ENCODE peak calls at places on chromosomes 3 and 15, in six cellular contexts. P, O, Y, K, B and N are unnamed samples.

GRCh38 chr3:154324919-154325318 is 632 bp upstream of the DHX36 start:
- DNase-seq in P (no peak), O (no peak), Y (no peak), K (no peak), B (no peak), N (no peak)

GRCh38 chr15:71114887-71115566 is at the start of gene THSD4:
- DNase-seq in P (peak; percentile 92), O (peak; percentile 91), Y (no peak), K (peak; percentile 81), B (peak; percentile 7), N (peak; percentile 10)

GRCh38 chr3:16402451-16402850 is 111.0 kb downstream of the RFTN1 start:
- DNase-seq in P (no peak), O (no peak), Y (no peak), K (peak; percentile 50), B (no peak), N (no peak)

GRCh38 chr3:136974670-136975069 is 16.9 kb downstream of the IL20RB start:
- DNase-seq in P (no peak), O (no peak), Y (no peak), K (no peak), B (no peak), N (no peak)

GRCh38 chr3:78255403-78255802 is 1215.5 kb downstream of the ROBO2 start:
- DNase-seq in P (no peak), O (no peak), Y (no peak), K (peak; percentile 81), B (no peak), N (no peak)

GRCh38 chr3:195441971-195442572 is 748 bp downstream of the ACAP2 start:
- DNase-seq in P (peak; percentile 36), O (peak; percentile 38), Y (peak; percentile 9), K (peak; percentile 70), B (peak; percentile 36), N (peak; percentile 69)

GRCh38 chr3:126329927-126330725 is 27.1 kb downstream of the KLF15 start:
- DNase-seq in P (no peak), O (no peak), Y (no peak), K (no peak), B (no peak), N (no peak)

GRCh38 chr15:59611277-59612260 is at the start of gene GCNT3:
- DNase-seq in P (no peak), O (peak; percentile 23), Y (no peak), K (peak; percentile 7), B (no peak), N (no peak)

GRCh38 chr3:174202561-174202960 is 656.6 kb upstream of the NAALADL2 start:
- DNase-seq in P (no peak), O (no peak), Y (no peak), K (no peak), B (no peak), N (no peak)

GRCh38 chr3:2568929-2569328 is 470.3 kb downstream of the CNTN4 start:
- DNase-seq in P (no peak), O (no peak), Y (no peak), K (no peak), B (no peak), N (no peak)

GRCh38 chr15:70505971-70506887 is 257.1 kb downstream of the UACA start:
- DNase-seq in P (no peak), O (no peak), Y (no peak), K (no peak), B (no peak), N (no peak)

GRCh38 chr3:9214599-9214998 is 34.8 kb downstream of the SRGAP3 start:
- DNase-seq in P (peak; percentile 49), O (no peak), Y (no peak), K (peak; percentile 54), B (no peak), N (no peak)

GRCh38 chr3:126538316-126538715 is 14.4 kb downstream of the CHST13 start:
- DNase-seq in P (no peak), O (no peak), Y (no peak), K (no peak), B (no peak), N (no peak)

GRCh38 chr3:12294885-12295580 is 6.2 kb downstream of the PPARG start:
- DNase-seq in P (no peak), O (no peak), Y (no peak), K (peak; percentile 70), B (no peak), N (no peak)

GRCh38 chr3:50267280-50267913 is 1.6 kb upstream of the SEMA3B start:
- DNase-seq in P (no peak), O (no peak), Y (no peak), K (no peak), B (no peak), N (peak; percentile 48)

GRCh38 chr3:52471371-52472238 is 16.2 kb downstream of the NISCH start:
- DNase-seq in P (peak; percentile 59), O (no peak), Y (no peak), K (peak; percentile 45), B (no peak), N (no peak)

GRCh38 chr15:98289747-98290146 is 329.2 kb downstream of the ARRDC4 start:
- DNase-seq in P (no peak), O (no peak), Y (no peak), K (no peak), B (no peak), N (no peak)

GRCh38 chr3:153285194-153285641 is 123.2 kb downstream of the RAP2B start:
- DNase-seq in P (no peak), O (no peak), Y (no peak), K (peak; percentile 35), B (no peak), N (no peak)

GRCh38 chr3:159200176-159200575 is 398.3 kb downstream of the MFSD1 start:
- DNase-seq in P (peak; percentile 52), O (no peak), Y (no peak), K (peak; percentile 90), B (no peak), N (no peak)

GRCh38 chr3:106093616-106094015 is 224.8 kb upstream of the CBLB start:
- DNase-seq in P (no peak), O (no peak), Y (no peak), K (no peak), B (no peak), N (no peak)

GRCh38 chr3:141618511-141618910 is 119.6 kb upstream of the RNF7 start:
- DNase-seq in P (no peak), O (no peak), Y (no peak), K (no peak), B (no peak), N (no peak)

GRCh38 chr15:36926422-36926815 is 173.9 kb downstream of the MEIS2 start:
- DNase-seq in P (no peak), O (no peak), Y (no peak), K (no peak), B (no peak), N (no peak)

GRCh38 chr15:67201136-67201535 is 53.3 kb downstream of the AAGAB start:
- DNase-seq in P (no peak), O (no peak), Y (no peak), K (peak; percentile 36), B (no peak), N (no peak)

GRCh38 chr3:189275182-189275581 is 103.4 kb downstream of the TPRG1 start:
- DNase-seq in P (no peak), O (no peak), Y (no peak), K (no peak), B (no peak), N (no peak)

GRCh38 chr3:33482126-33482525 is 41.9 kb upstream of the UBP1 start:
- DNase-seq in P (peak; percentile 10), O (no peak), Y (no peak), K (peak; percentile 10), B (no peak), N (no peak)